ENCODE peak calls at places on chromosomes 5 and 9, in seven cellular contexts. V is fibroblast of lung, U is astrocyte, O is sigmoid colon, B is thyroid gland, M is cardiac muscle cell, Q is dorsolateral prefrontal cortex. X is an unnamed sample.
A peak's percentile ranks its signal among the peaks of the same experiment; 100 is the strongest.

GRCh38 chr5:179906795-179907569 is 715 bp downstream of the TBC1D9B start:
- DNase-seq in V (peak; percentile 19), B (peak; percentile 53), O (peak; percentile 75), U (no peak), M (peak; percentile 21), Q (peak; percentile 53), X (peak; percentile 30)

GRCh38 chr5:73792687-73793320 is 166.8 kb downstream of the ARHGEF28 start:
- DNase-seq in V (peak; percentile 51), Q (peak; percentile 81), O (peak; percentile 73), U (peak; percentile 42), B (peak; percentile 78), M (peak; percentile 84), X (peak; percentile 60)

GRCh38 chr5:136308396-136308795 is 56.9 kb downstream of the TRPC7 start:
- DNase-seq in B (no peak), V (no peak), Q (no peak), U (no peak), M (peak; percentile 3), O (no peak), X (no peak)

GRCh38 chr5:110414360-110414759 is 312.1 kb downstream of the TMEM232 start:
- DNase-seq in O (no peak), Q (no peak), M (peak; percentile 2), V (peak; percentile 19), B (peak; percentile 8), U (peak; percentile 19), X (no peak)

GRCh38 chr9:121985792-121986494 is 107.2 kb downstream of the TTLL11 start:
- DNase-seq in O (no peak), M (peak; percentile 79), V (peak; percentile 67), Q (peak; percentile 66), U (peak; percentile 60), B (peak; percentile 19), X (no peak)

GRCh38 chr9:91192785-91193657 is 168.7 kb downstream of the AUH start:
- DNase-seq in U (peak; percentile 99), O (peak; percentile 96), V (peak; percentile 99), Q (peak; percentile 60), M (peak; percentile 99), B (peak; percentile 79), X (peak; percentile 77)

GRCh38 chr5:107840161-107840560 is 169.4 kb upstream of the EFNA5 start:
- DNase-seq in U (no peak), V (no peak), O (no peak), B (no peak), Q (no peak), M (no peak), X (no peak)

GRCh38 chr9:2158111-2158610 is 143.0 kb downstream of the SMARCA2 start:
- DNase-seq in Q (no peak), U (peak; percentile 54), O (peak; percentile 67), B (peak; percentile 45), V (peak; percentile 69), M (peak; percentile 89), X (peak; percentile 44)

GRCh38 chr9:126114409-126114760 is 212.2 kb upstream of the MVB12B start:
- DNase-seq in M (no peak), U (no peak), O (peak; percentile 52), V (no peak), Q (no peak), B (no peak), X (no peak)

DNA sequence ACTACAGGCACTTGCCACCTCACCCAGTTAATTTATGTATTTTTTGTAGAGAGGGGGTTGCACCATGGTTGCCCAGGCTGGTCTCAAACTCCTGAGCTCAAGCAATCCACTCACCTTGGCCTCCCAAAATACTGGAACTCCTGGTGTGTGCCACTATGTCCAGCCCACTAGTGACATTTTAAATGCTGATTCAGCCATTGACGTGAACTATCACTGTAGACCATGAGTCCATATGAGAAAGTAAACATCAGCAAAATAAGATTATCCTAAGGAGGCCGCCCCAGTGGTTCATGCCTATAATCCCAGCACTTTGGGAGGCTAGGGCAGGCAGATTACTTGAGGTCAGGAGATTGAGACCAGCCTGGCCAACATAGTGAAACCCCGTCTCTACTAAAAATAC is 488.1 kb upstream of the EDIL3 start:
- DNase-seq in U (no peak), M (no peak), V (no peak), B (no peak), Q (no peak), O (no peak), X (no peak)
- H3K27ac ChIP-seq in U (no peak overlapping the region), M (no peak overlapping the region), V (no peak overlapping the region), B (no peak overlapping the region), Q (no peak overlapping the region), O (no peak overlapping the region), X (no peak overlapping the region)

GRCh38 chr9:35277649-35278359 is 116.0 kb downstream of the UNC13B start:
- DNase-seq in V (peak; percentile 90), O (no peak), M (peak; percentile 86), U (peak; percentile 89), B (no peak), Q (no peak), X (no peak)

GRCh38 chr9:35273591-35273990 is 111.8 kb downstream of the UNC13B start:
- DNase-seq in Q (no peak), M (no peak), O (no peak), V (no peak), B (no peak), U (no peak), X (no peak)

GRCh38 chr9:35272989-35273388 is 111.2 kb downstream of the UNC13B start:
- DNase-seq in B (no peak), U (peak; percentile 70), V (peak; percentile 81), M (no peak), O (no peak), Q (no peak), X (no peak)

GRCh38 chr9:35277171-35277520 is 115.3 kb downstream of the UNC13B start:
- DNase-seq in V (no peak), O (no peak), U (no peak), Q (no peak), M (no peak), B (no peak), X (no peak)

DNA sequence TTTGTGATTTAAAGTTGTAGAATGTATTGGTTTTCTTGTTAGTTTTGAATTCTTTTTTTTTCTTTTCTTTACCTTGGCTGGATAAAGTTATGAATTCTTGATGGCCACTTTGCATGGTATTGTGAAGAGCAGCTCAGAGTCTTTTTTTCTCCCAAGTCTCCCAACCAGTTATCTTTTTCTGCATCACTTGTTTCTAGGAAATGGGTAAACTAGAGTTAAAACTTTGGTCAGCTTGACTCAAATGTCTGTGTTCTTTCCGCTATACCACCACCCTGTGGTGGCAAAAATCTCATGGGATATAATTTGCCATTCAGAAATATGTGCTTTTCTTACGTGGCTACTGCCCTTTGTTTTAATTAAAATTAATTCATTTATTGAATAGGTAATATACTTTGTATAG is 113.2 kb downstream of the UNC13B start:
- DNase-seq in O (no peak), U (no peak), M (no peak), Q (no peak), B (no peak), V (no peak), X (no peak)
- TF ChIP-seq CTCF in O (no peak), U (no peak), M (no peak), Q (no peak), B (no peak), V (no peak), X (no peak)

GRCh38 chr5:66956439-66956838 is 240.2 kb downstream of the CD180 start:
- DNase-seq in Q (no peak), O (no peak), M (no peak), B (no peak), U (no peak), V (no peak), X (no peak)

GRCh38 chr5:66960373-66961137 is 236.0 kb downstream of the CD180 start:
- DNase-seq in U (peak; percentile 60), B (no peak), V (peak; percentile 72), O (no peak), M (peak; percentile 46), Q (no peak), X (no peak)

GRCh38 chr5:66958984-66959641 is 237.5 kb downstream of the CD180 start:
- DNase-seq in Q (peak; percentile 51), M (peak; percentile 79), U (peak; percentile 86), O (peak; percentile 69), B (peak; percentile 74), V (peak; percentile 90), X (no peak)

GRCh38 chr5:66959668-66960067 is 236.9 kb downstream of the CD180 start:
- DNase-seq in B (no peak), Q (no peak), V (peak; percentile 47), U (peak; percentile 26), O (no peak), M (no peak), X (no peak)

DNA sequence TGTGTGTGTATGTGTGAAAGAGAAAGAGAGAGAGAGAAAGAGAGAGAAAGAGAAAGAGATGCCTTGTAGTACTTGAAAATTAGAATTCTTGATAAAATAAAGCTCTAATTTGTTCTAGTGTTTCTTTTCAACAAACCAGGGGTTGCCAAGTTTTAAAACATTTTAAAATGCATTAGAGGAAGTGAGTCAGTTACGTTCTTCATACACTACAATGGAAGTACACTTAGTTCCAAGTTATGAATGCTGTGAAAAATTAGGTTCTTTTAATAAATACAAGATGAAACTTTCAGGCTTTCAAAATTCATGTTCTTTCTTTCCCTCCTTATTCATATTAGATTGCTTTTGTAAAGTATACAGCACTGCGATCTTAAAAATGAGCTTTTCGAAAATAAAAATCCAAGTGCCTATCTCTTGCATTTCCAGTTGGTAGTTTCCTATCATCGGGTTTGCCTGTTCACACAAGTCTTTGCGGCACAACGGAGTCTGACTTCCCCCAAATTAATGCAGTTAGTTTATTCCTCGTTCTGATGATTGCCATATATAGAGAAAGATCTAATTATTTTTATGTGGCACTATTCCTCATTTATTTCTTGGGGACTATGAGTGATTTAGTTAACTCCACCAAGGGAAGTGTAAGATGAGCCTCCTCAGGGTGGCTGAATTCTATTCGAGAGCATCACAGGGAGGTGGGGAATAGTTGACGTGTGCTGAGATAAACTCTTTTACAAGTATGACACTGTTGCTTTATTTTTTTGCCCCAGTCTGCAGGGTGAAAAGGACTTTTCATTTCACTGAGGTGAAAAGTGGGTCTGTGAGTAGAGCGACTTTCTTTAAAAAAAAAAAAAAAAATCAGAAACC is 238.2 kb downstream of the CD180 start:
- DNase-seq in M (peak; percentile 75), U (peak; percentile 83), V (peak; percentile 85), Q (no peak), O (no peak), B (no peak), X (no peak)
- H3K27ac ChIP-seq in M (peak overlapping the region; percentile 93), U (peak overlapping the region; percentile 70), V (peak overlapping the region; percentile 75), Q (no peak overlapping the region), O (peak overlapping the region; percentile 64), B (no peak overlapping the region), X (peak overlapping the region; percentile 25)

GRCh38 chr9:113920872-113921271 is 44.8 kb downstream of the ZNF618 start:
- DNase-seq in V (no peak), O (no peak), M (no peak), U (no peak), Q (no peak), B (no peak), X (no peak)

GRCh38 chr9:113919422-113919821 is 43.3 kb downstream of the ZNF618 start:
- DNase-seq in V (no peak), O (no peak), U (no peak), Q (no peak), M (no peak), B (no peak), X (peak; percentile 2)

GRCh38 chr9:113918697-113919390 is 42.7 kb downstream of the ZNF618 start:
- DNase-seq in V (no peak), B (no peak), O (no peak), U (no peak), Q (no peak), M (no peak), X (peak; percentile 2)

GRCh38 chr9:113921366-113921765 is 45.3 kb downstream of the ZNF618 start:
- DNase-seq in V (no peak), B (no peak), Q (no peak), O (no peak), U (no peak), M (no peak), X (no peak)

DNA sequence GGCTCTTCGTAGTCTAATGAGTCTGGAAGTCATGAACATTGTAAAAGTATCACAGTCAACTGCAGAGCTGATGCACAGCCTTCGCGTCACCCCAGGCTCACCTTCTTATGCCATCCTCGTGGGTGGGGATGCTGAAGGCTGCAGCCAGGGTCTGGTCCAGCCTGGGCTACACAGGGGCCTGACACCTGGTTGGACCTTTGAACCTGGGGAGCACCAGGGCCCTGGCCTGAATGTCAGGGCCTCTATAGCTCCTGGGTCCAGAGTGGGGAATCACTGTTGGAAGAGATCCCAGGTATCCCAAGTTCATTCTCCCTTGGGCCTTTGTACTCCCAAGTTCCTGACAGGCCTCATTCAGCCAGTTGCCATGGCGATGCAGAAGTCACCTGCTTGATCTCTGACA is 43.7 kb downstream of the ZNF618 start:
- DNase-seq in B (no peak), U (no peak), V (no peak), Q (no peak), O (no peak), M (no peak), X (no peak)
- TF ChIP-seq CTCF in B (no peak), U (no peak), V (no peak), Q (no peak), O (no peak), M (no peak), X (no peak)